ENCODE peak calls at places on chromosomes 5 and 9, in six cellular contexts. W, C, X, S, O and Q are unnamed samples.
A peak's percentile ranks its signal among the peaks of the same experiment; 100 is the strongest.

GRCh38 chr9:129640086-129640870 is 1.7 kb downstream of the ASB6 start:
- DNase-seq in W (peak; percentile 87), C (no peak), X (no peak), S (no peak), O (no peak), Q (no peak)

GRCh38 chr9:37990404-37991015 is 78.5 kb downstream of the SHB start:
- DNase-seq in W (no peak), C (no peak), X (no peak), S (no peak), O (no peak), Q (no peak)

GRCh38 chr9:85290019-85290418 is 451.7 kb downstream of the AGTPBP1 start:
- DNase-seq in W (no peak), C (no peak), X (no peak), S (no peak), O (no peak), Q (no peak)

GRCh38 chr9:133991964-133992779 is at the start of gene VAV2:
- DNase-seq in W (peak; percentile 76), C (peak; percentile 61), X (peak; percentile 83), S (no peak), O (no peak), Q (peak; percentile 48)

GRCh38 chr5:177312649-177313181 is 1.0 kb upstream of the MXD3 start:
- DNase-seq in W (peak; percentile 49), C (peak; percentile 65), X (peak; percentile 58), S (no peak), O (no peak), Q (peak; percentile 43)

GRCh38 chr5:120388016-120388781 is 75.9 kb upstream of the PRR16 start:
- DNase-seq in W (no peak), C (no peak), X (no peak), S (no peak), O (no peak), Q (no peak)

GRCh38 chr9:114002271-114002985 is 75.7 kb downstream of the AMBP start:
- DNase-seq in W (no peak), C (no peak), X (no peak), S (no peak), O (no peak), Q (no peak)

GRCh38 chr5:100900796-100901731 is 2.0 kb downstream of the ST8SIA4 start:
- DNase-seq in W (no peak), C (peak; percentile 65), X (no peak), S (no peak), O (peak; percentile 82), Q (no peak)

GRCh38 chr5:132143148-132143547 is 69.6 kb downstream of the CSF2 start:
- DNase-seq in W (no peak), C (no peak), X (no peak), S (no peak), O (no peak), Q (no peak)

DNA sequence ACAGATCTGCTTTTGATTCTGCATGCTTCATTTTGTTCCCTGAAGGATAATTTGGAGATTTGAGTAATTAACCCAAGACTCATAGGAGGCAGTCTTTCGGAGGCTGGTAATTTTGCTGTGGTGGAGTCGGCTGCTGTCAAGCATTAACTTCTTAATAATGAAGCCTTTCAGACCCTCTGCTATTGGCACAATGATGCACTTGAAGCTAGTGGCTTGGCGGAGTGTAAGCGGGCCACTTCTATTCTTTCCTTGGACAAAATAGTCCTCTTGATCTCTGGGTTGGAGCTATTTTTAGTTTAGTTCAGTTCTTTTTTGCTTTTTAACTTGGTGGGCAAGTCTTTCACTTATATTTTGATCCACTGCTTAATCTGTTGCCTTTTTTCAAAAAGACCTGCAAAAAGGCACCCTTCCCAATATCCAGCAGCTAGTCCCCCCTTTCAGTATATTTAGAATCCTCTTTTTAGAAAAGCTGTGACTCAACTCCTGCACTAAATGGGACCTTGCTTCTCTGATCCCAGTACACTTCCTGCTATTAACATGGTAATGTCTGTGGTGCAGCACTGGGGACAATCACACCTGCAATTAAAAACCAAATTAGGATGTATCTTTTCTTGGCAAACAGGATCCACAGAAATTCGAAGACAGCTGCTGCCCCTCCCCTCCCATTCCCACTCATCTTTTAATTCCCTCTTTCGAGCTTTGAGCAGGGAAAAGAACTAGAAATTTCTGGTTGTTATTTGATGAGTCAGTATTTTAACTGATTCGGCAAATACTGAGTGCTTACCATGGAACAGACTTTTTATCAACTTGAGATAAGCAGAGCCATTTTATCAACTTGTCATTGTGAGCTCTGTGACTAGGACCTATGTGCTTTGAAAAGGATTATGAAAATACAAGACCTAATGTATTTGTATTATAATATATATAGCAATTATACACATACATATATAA is 169.4 kb upstream of the ANKRD55 start:
- DNase-seq in W (peak; percentile 35), C (no peak), X (no peak), S (no peak), O (no peak), Q (no peak)
- TF ChIP-seq CHD2 in W (no peak), C (no peak), X (no peak), S (no peak), O (no peak), Q (no peak)

GRCh38 chr5:73450041-73450598 is 1.5 kb upstream of the FOXD1 start:
- DNase-seq in W (no peak), C (no peak), X (no peak), S (no peak), O (no peak), Q (no peak)

GRCh38 chr5:73450672-73451217 is 2.2 kb upstream of the FOXD1 start:
- DNase-seq in W (no peak), C (peak; percentile 23), X (no peak), S (no peak), O (no peak), Q (no peak)

GRCh38 chr5:73452215-73452614 is 3.6 kb upstream of the FOXD1 start:
- DNase-seq in W (no peak), C (no peak), X (no peak), S (no peak), O (no peak), Q (no peak)

GRCh38 chr5:73451218-73452130 is 2.9 kb upstream of the FOXD1 start:
- DNase-seq in W (peak; percentile 83), C (peak; percentile 68), X (peak; percentile 73), S (no peak), O (no peak), Q (no peak)

GRCh38 chr5:73454379-73455036 is 5.9 kb upstream of the FOXD1 start:
- DNase-seq in W (peak; percentile 52), C (peak; percentile 83), X (peak; percentile 74), S (no peak), O (no peak), Q (peak; percentile 67)
- TF ChIP-seq CHD2 in W (no peak), C (no peak), X (no peak), S (no peak), O (no peak), Q (no peak)

DNA sequence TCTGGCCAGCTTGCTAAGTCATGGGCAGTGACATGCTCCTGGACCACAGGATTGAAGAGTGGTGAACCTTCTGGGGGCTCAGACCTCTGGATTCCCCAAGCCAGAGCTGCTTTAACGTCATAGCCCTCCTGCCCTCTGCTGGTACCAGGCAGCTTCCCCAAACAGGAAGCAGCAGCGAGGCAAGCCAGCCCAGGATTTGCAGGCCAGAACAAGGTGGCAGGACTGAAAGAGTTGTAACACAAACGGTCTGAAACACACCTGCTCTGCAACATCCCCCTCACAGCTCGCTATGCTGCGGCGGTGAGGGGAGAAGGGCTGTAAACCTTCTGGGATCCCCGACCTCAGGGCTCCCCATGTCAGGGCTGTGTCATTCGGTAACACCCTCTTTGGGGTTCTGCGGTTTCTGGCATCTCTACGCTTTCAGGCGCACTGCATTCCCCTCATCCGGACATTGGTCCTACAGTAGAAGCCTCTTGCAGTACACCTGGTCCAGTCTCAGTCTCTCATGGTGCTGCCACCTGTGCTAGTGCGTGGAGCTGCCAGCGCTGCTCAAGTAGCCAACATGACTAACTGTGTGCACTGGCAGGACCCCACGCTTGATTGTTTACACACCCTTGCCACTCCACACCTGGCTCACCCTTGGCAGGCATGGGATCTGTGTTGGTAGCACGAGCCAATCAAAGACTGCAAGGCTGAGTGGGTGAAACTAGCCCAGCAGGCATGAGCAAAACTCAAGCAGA is 893.3 kb downstream of the PTPRD start:
- DNase-seq in W (no peak), C (no peak), X (no peak), S (no peak), O (no peak), Q (no peak)
- TF ChIP-seq CHD2 in W (no peak), C (no peak), X (no peak), S (no peak), O (no peak), Q (no peak)

GRCh38 chr5:150109921-150110320 is 23.6 kb upstream of the CSF1R start:
- DNase-seq in W (no peak), C (no peak), X (no peak), S (no peak), O (no peak), Q (no peak)

GRCh38 chr5:150108711-150109605 is 22.6 kb upstream of the CSF1R start:
- DNase-seq in W (peak; percentile 15), C (no peak), X (no peak), S (no peak), O (no peak), Q (no peak)

GRCh38 chr5:150105898-150106615 is 19.7 kb upstream of the CSF1R start:
- DNase-seq in W (no peak), C (no peak), X (no peak), S (no peak), O (no peak), Q (no peak)

GRCh38 chr5:150106669-150107068 is 20.3 kb upstream of the CSF1R start:
- DNase-seq in W (no peak), C (no peak), X (no peak), S (no peak), O (no peak), Q (no peak)

DNA sequence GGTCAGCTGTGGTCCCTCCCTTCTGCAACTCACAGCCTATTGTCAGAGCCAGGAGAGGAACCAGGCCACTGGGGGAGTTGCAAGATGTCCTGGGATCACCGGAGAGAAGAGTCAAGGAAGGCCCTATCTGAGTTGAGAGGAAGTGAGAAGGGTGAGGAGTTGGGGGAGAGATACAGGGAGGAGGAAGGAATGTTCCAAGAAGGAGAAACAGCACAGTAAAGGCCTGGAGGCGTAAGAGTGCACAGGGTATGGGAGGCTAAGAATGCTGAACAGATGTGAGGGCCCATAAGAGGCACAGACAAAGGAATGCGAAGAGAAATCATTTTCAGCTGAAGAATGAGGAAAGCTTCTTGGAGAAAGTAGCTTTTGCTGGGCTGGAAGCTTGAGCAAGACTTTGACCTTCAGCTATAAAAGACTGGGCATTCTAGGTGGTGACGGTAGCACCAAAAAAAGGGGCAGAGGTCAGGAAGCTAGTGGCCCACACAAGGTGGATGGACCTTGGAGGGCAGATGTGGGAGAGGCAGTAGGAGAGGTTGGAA is 21.6 kb upstream of the CSF1R start:
- DNase-seq in W (no peak), C (no peak), X (no peak), S (no peak), O (no peak), Q (no peak)
- TF ChIP-seq CHD2 in W (no peak), C (no peak), X (no peak), S (no peak), O (no peak), Q (no peak)

DNA sequence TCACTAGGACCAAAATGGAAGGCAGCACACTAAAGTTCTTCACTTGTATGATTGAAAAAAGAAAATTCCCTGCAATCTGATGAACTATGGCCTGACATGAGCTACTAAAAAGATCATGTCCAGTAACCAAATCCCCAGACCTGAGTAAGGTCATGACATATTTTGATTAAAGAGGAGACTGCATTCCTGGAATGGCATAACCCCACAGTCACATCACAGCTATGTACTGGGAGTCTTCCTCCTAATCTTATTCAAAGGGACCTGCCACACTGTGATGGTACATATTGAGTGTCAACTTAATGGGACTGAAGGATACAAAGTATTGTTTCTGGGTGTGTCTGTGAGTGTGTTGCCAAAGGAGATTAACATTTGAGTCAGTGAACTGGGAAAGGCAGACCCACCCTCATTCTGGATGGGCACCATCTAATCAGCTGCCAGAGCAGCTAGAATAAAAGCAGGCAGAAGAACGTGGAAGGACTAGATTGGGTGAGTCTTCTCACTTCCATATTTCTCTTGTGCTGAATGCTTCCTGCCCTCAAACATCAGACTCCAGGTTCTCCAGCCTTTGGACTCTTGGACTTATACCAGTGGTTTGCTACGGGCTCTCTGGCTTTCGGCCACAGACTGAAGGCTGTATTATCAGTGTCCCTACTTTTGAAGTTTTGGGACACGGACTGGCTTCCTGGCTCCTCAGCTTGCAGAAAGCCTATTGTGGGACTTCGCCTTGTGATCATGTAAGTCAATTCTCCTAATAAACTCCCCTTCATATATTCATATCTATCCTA is 345.0 kb downstream of the TMEM38B start:
- DNase-seq in W (no peak), C (no peak), X (no peak), S (no peak), O (no peak), Q (no peak)
- TF ChIP-seq CHD2 in W (no peak), C (no peak), X (no peak), S (no peak), O (no peak), Q (no peak)